ENCODE peak calls at places on chromosomes 2 and 18, in nine cellular contexts. X is right lobe of liver, J is GM12878, B is prostate gland, R is body of pancreas, U is spleen, L is breast epithelium, E is Peyer's patch, M is IMR-90. C is an unnamed sample.

GRCh38 chr2:96218508-96219131 is 10.0 kb upstream of the STARD7 start:
- DNase-seq in X (no peak), J (no peak), B (no peak), R (no peak), U (no peak), L (no peak), E (no peak), M (no peak), C (no peak)

GRCh38 chr2:223735035-223735640 is 102.2 kb downstream of the AP1S3 start:
- DNase-seq in X (no peak), J (no peak), B (no peak), R (no peak), U (no peak), L (no peak), E (no peak), M (peak; percentile 11), C (no peak)

GRCh38 chr2:214193943-214194342 is 216.9 kb upstream of the VWC2L start:
- DNase-seq in X (no peak), J (no peak), B (no peak), R (no peak), U (no peak), L (no peak), E (no peak), M (peak; percentile 79), C (no peak)

GRCh38 chr2:180306346-180306745 is 299.2 kb upstream of the CWC22 start:
- DNase-seq in X (no peak), J (no peak), B (no peak), R (no peak), U (no peak), L (no peak), E (no peak), M (no peak), C (no peak)

GRCh38 chr2:185633621-185634020 is 105.0 kb upstream of the FSIP2 start:
- DNase-seq in X (no peak), J (no peak), B (no peak), R (no peak), U (no peak), L (no peak), E (no peak), M (no peak), C (no peak)

GRCh38 chr2:3628800-3629199 is 29.2 kb upstream of the ALLC start:
- DNase-seq in X (no peak), J (no peak), B (no peak), R (no peak), U (peak; percentile 72), L (no peak), E (peak; percentile 36), M (no peak), C (peak; percentile 60)

GRCh38 chr2:128641421-128642095 is 322.9 kb upstream of the HS6ST1 start:
- DNase-seq in X (peak; percentile 7), J (no peak), B (no peak), R (no peak), U (peak; percentile 47), L (no peak), E (peak; percentile 21), M (no peak), C (no peak)

GRCh38 chr18:1659190-1659589 is 754.5 kb downstream of the ADCYAP1 start:
- DNase-seq in X (no peak), J (no peak), B (no peak), R (no peak), U (no peak), L (no peak), E (no peak), M (no peak), C (no peak)

GRCh38 chr2:98926601-98927000 is 9.4 kb downstream of the CRACDL start:
- DNase-seq in X (no peak), J (no peak), B (no peak), R (no peak), U (no peak), L (no peak), E (no peak), M (no peak), C (peak; percentile 49)

GRCh38 chr2:14420851-14421250 is 211.7 kb upstream of the LRATD1 start:
- DNase-seq in X (no peak), J (no peak), B (no peak), R (no peak), U (no peak), L (no peak), E (no peak), M (peak; percentile 45), C (no peak)

GRCh38 chr2:187842978-187843847 is 289.0 kb upstream of the TFPI start:
- DNase-seq in X (no peak), J (no peak), B (no peak), R (no peak), U (no peak), L (no peak), E (no peak), M (peak; percentile 78), C (no peak)

GRCh38 chr2:17557596-17557995 is 17.1 kb downstream of the VSNL1 start:
- DNase-seq in X (no peak), J (no peak), B (peak; percentile 55), R (no peak), U (no peak), L (no peak), E (no peak), M (no peak), C (no peak)

GRCh38 chr2:11696736-11697102 is 26.7 kb upstream of the NTSR2 start:
- DNase-seq in X (no peak), J (no peak), B (no peak), R (no peak), U (no peak), L (no peak), E (no peak), M (no peak), C (peak; percentile 76)

GRCh38 chr2:11695576-11695975 is 25.6 kb upstream of the NTSR2 start:
- DNase-seq in X (no peak), J (no peak), B (no peak), R (no peak), U (no peak), L (no peak), E (no peak), M (no peak), C (no peak)

GRCh38 chr2:11698009-11698922 is 28.3 kb upstream of the NTSR2 start:
- DNase-seq in X (no peak), J (no peak), B (no peak), R (peak; percentile 34), U (peak; percentile 73), L (no peak), E (peak; percentile 75), M (peak; percentile 81), C (peak; percentile 95)

GRCh38 chr2:11699686-11700670 is 30.0 kb upstream of the NTSR2 start:
- DNase-seq in X (no peak), J (no peak), B (no peak), R (no peak), U (no peak), L (no peak), E (no peak), M (no peak), C (no peak)

DNA sequence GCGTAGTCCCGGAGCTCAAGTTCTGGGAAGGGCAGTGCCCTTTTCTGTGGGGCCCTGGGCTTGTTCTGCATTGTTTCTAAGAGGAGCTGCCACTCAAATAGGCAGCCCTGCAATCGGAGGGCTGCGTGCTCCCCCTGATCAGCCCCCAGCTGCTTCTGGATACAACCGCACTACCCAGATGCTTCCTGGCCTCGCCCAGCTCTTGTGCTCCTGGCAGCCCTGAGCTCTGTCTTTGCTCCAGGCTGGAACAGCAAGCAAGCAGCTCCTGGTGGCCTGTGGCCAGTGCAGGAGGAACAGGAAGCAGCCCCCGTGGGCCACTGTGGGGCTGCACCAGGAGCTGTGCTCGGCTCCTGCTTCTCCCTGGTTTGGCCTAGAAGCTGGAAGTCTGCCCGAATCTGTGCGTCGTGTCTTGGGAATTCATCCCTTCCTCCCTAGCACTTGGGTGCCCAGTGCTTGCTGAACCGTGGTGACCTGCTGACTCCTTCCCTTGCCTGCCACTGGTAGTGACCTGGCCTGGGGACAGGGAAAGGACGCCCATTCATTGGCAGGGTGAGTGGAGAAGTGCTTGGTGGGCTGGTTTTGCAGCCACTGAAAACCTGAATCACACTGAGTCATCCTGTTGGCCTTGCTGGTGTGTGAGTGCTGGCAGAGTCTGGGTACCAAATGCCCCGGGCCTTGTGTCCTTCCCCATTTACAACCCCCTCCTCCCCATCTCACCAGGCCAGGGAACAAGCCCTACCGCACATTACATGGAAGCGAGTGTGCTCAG is 27.3 kb upstream of the NTSR2 start:
- DNase-seq in X (no peak), J (no peak), B (no peak), R (no peak), U (peak; percentile 76), L (peak; percentile 43), E (no peak), M (peak; percentile 71), C (peak; percentile 87)
- TF ChIP-seq POLR2A in X (no peak), J (no peak), B (no peak), R (no peak), U (no peak), L (no peak), E (no peak), M (no peak), C (no peak)

DNA sequence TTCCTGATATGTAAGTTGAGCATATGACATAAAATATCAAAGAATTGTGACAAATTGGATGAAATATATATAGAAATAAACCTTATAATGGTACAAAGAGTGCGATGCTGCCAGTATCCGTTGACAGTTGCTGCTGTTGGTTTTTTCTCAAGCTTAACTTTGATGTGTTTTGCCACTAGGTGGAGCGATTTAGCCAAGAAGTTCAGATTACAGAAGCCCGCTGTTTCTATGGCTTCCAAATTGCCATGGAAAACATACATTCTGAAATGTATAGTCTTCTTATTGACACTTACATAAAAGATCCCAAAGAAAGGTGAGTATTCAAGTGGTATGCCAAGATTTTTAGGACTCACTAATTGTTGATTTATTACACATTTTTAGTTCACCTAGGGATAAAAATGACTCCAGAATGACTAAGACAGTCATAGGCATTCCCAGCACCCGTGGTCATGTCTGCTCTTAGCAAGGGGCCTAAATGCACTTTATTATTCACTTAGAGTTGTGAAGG is 2.1 kb downstream of the RRM2 start:
- DNase-seq in X (no peak), J (no peak), B (peak; percentile 58), R (peak; percentile 50), U (peak; percentile 13), L (no peak), E (peak; percentile 65), M (peak; percentile 82), C (peak; percentile 45)
- H3K4me3 ChIP-seq in X (no peak overlapping the region), J (peak overlapping the region; percentile 71), B (no peak overlapping the region), R (no peak overlapping the region), U (no peak overlapping the region), L (no peak overlapping the region), E (no peak overlapping the region), M (no peak overlapping the region), C (no peak overlapping the region)

GRCh38 chr2:119338826-119339561 is 27.6 kb downstream of the C2orf76 start:
- DNase-seq in X (peak; percentile 30), J (peak; percentile 48), B (no peak), R (no peak), U (peak; percentile 91), L (no peak), E (peak; percentile 83), M (no peak), C (peak; percentile 44)
- TF ChIP-seq POLR2A in X (no peak), J (peak; percentile 54), B (no peak), R (no peak), U (no peak), L (no peak), E (no peak), M (no peak), C (no peak)

DNA sequence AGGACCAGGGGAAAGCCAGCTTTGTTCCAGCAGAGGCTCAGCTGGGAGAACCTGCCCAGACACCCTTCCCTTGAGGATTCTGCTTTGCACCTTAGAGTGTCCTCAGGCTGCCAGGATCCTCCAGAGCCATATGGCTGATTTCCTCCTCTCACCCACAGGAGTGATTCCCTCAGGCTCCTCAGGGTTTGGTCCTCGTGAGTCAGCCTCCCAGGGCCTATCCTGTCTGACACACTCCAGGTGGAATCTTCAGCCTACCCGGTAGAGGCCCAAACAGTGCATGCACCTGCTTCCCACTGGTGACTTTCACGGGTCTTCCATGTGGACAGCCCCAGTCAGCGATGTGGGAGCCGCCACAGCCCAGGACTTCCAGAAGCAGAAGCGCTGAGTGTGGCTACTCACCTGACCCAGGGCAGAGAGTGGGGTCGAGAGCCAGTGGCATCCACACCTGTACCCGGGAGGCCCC is 73.3 kb downstream of the TFCP2L1 start:
- DNase-seq in X (no peak), J (no peak), B (no peak), R (no peak), U (peak; percentile 56), L (no peak), E (peak; percentile 61), M (no peak), C (no peak)
- H3K4me3 ChIP-seq in X (no peak overlapping the region), J (no peak overlapping the region), B (no peak overlapping the region), R (no peak overlapping the region), U (no peak overlapping the region), L (no peak overlapping the region), E (no peak overlapping the region), M (no peak overlapping the region), C (no peak overlapping the region)

C was measured in lower leg skin.